ENCODE peak calls at places on chromosome 21, in five cellular contexts. U is mucosa of descending colon, K is fibroblast of mammary gland, C is brain microvascular endothelial cell, T is cardiac muscle cell. Y is an unnamed sample.
A peak's percentile ranks its signal among the peaks of the same experiment; 100 is the strongest.

GRCh38 chr21:33115586-33116541 is 45.9 kb downstream of the OLIG1 start:
- DNase-seq in U (no peak), K (no peak), C (no peak), T (no peak), Y (no peak)

GRCh38 chr21:31780944-31781343 is 49.0 kb upstream of the SCAF4 start:
- DNase-seq in U (no peak), K (no peak), C (no peak), T (no peak), Y (no peak)

GRCh38 chr21:33947451-33948095 is 32.0 kb upstream of the ATP5PO start:
- DNase-seq in U (peak; percentile 67), K (peak; percentile 98), C (peak; percentile 97), T (peak; percentile 96), Y (peak; percentile 76)

GRCh38 chr21:37341254-37341960 is 25.2 kb upstream of the DYRK1A start:
- DNase-seq in U (no peak), K (peak; percentile 18), C (no peak), T (peak; percentile 9), Y (no peak)

GRCh38 chr21:42522771-42523170 is 9.1 kb downstream of the SLC37A1 start:
- DNase-seq in U (no peak), K (no peak), C (no peak), T (no peak), Y (no peak)

GRCh38 chr21:15289896-15290841 is 225.4 kb upstream of the NRIP1 start:
- DNase-seq in U (peak; percentile 87), K (no peak), C (no peak), T (no peak), Y (no peak)

GRCh38 chr21:36534656-36535055 is 54.7 kb upstream of the CLDN14 start:
- DNase-seq in U (no peak), K (no peak), C (no peak), T (no peak), Y (no peak)

GRCh38 chr21:33024278-33025103 is 1.2 kb upstream of the OLIG2 start:
- DNase-seq in U (no peak), K (no peak), C (no peak), T (no peak), Y (no peak)

GRCh38 chr21:35016517-35017188 is 32.4 kb downstream of the RUNX1 start:
- DNase-seq in U (no peak), K (no peak), C (no peak), T (no peak), Y (no peak)

GRCh38 chr21:35239811-35240219 is 190.7 kb upstream of the RUNX1 start:
- DNase-seq in U (no peak), K (peak; percentile 59), C (no peak), T (no peak), Y (no peak)

GRCh38 chr21:32562426-32562825 is 22.9 kb downstream of the TCP10L start:
- DNase-seq in U (no peak), K (peak; percentile 84), C (peak; percentile 56), T (peak; percentile 89), Y (peak; percentile 19)

GRCh38 chr21:39003982-39004775 is 179.1 kb downstream of the PSMG1 start:
- DNase-seq in U (no peak), K (peak; percentile 99), C (peak; percentile 39), T (peak; percentile 67), Y (peak; percentile 56)

GRCh38 chr21:34836103-34836932 is 167.5 kb downstream of the CLIC6 start:
- DNase-seq in U (no peak), K (peak; percentile 100), C (peak; percentile 100), T (peak; percentile 99), Y (peak; percentile 34)

GRCh38 chr21:31616216-31616615 is 43.3 kb upstream of the SOD1 start:
- DNase-seq in U (no peak), K (no peak), C (no peak), T (no peak), Y (no peak)

GRCh38 chr21:15978158-15978805 is 248.5 kb downstream of the USP25 start:
- DNase-seq in U (no peak), K (peak; percentile 42), C (no peak), T (peak; percentile 54), Y (no peak)

GRCh38 chr21:34034369-34035014 is 38.9 kb upstream of the MRPS6 start:
- DNase-seq in U (no peak), K (no peak), C (no peak), T (no peak), Y (no peak)

GRCh38 chr21:33208534-33208933 is 21.2 kb upstream of the IFNAR2 start:
- DNase-seq in U (no peak), K (peak; percentile 11), C (no peak), T (no peak), Y (no peak)

GRCh38 chr21:31624181-31624580 is 35.3 kb upstream of the SOD1 start:
- DNase-seq in U (no peak), K (no peak), C (no peak), T (no peak), Y (no peak)

GRCh38 chr21:37871121-37871862 is 45.0 kb downstream of the KCNJ6 start:
- DNase-seq in U (no peak), K (peak; percentile 86), C (peak; percentile 74), T (peak; percentile 25), Y (no peak)

GRCh38 chr21:15309721-15310120 is 244.9 kb upstream of the NRIP1 start:
- DNase-seq in U (no peak), K (peak; percentile 51), C (no peak), T (peak; percentile 69), Y (no peak)

GRCh38 chr21:36454079-36454478 is 25.8 kb downstream of the CLDN14 start:
- DNase-seq in U (no peak), K (no peak), C (no peak), T (no peak), Y (no peak)

GRCh38 chr21:15722591-15723324 is 7.0 kb upstream of the USP25 start:
- DNase-seq in U (no peak), K (no peak), C (no peak), T (no peak), Y (no peak)

GRCh38 chr21:25733859-25734653 is 648 bp downstream of the ATP5PF start:
- DNase-seq in U (no peak), K (peak; percentile 48), C (peak; percentile 39), T (peak; percentile 27), Y (no peak)

GRCh38 chr21:20424943-20425342 is 573.3 kb upstream of the NCAM2 start:
- DNase-seq in U (no peak), K (no peak), C (no peak), T (no peak), Y (no peak)

GRCh38 chr21:37984416-37984815 is 68.2 kb upstream of the KCNJ6 start:
- DNase-seq in U (no peak), K (no peak), C (no peak), T (no peak), Y (no peak)

GRCh38 chr21:34179204-34179935 is 106.0 kb downstream of the MRPS6 start:
- DNase-seq in U (no peak), K (no peak), C (no peak), T (no peak), Y (no peak)

GRCh38 chr21:38325761-38326420 is 69.1 kb downstream of the KCNJ15 start:
- DNase-seq in U (no peak), K (no peak), C (no peak), T (no peak), Y (no peak)

GRCh38 chr21:35603471-35603870 is 456.9 kb downstream of the SETD4 start:
- DNase-seq in U (no peak), K (no peak), C (no peak), T (no peak), Y (no peak)

GRCh38 chr21:35427320-35428040 is 378.4 kb upstream of the RUNX1 start:
- DNase-seq in U (no peak), K (peak; percentile 14), C (no peak), T (peak; percentile 41), Y (no peak)

GRCh38 chr21:21195417-21195816 is 197.2 kb downstream of the NCAM2 start:
- DNase-seq in U (no peak), K (no peak), C (no peak), T (no peak), Y (no peak)

GRCh38 chr21:43923391-43923790 is 58.4 kb downstream of the AGPAT3 start:
- DNase-seq in U (no peak), K (peak; percentile 43), C (no peak), T (peak; percentile 9), Y (no peak)
- H3K4me3 ChIP-seq in U (no peak overlapping the region), K (no peak overlapping the region), C (no peak overlapping the region), T (no peak overlapping the region), Y (no peak overlapping the region)

GRCh38 chr21:27586986-27587385 is 620.1 kb upstream of the ADAMTS5 start:
- DNase-seq in U (no peak), K (no peak), C (no peak), T (no peak), Y (no peak)

GRCh38 chr21:27586326-27586725 is 619.4 kb upstream of the ADAMTS5 start:
- DNase-seq in U (no peak), K (no peak), C (no peak), T (no peak), Y (no peak)

GRCh38 chr21:27590271-27590670 is 623.4 kb upstream of the ADAMTS5 start:
- DNase-seq in U (no peak), K (peak; percentile 93), C (peak; percentile 93), T (peak; percentile 88), Y (no peak)
- H3K4me3 ChIP-seq in U (no peak overlapping the region), K (no peak overlapping the region), C (no peak overlapping the region), T (no peak overlapping the region), Y (no peak overlapping the region)

GRCh38 chr21:41507521-41508414 is at the start of gene TMPRSS2:
- DNase-seq in U (peak; percentile 93), K (no peak), C (no peak), T (no peak), Y (no peak)

GRCh38 chr21:41509733-41510132 is 1.8 kb upstream of the TMPRSS2 start:
- DNase-seq in U (peak; percentile 55), K (no peak), C (no peak), T (no peak), Y (no peak)

GRCh38 chr21:41506526-41507520 is 1.1 kb downstream of the TMPRSS2 start:
- DNase-seq in U (peak; percentile 69), K (no peak), C (no peak), T (no peak), Y (no peak)

GRCh38 chr21:41509206-41509496 is 1.2 kb upstream of the TMPRSS2 start:
- DNase-seq in U (peak; percentile 39), K (no peak), C (no peak), T (no peak), Y (no peak)

GRCh38 chr21:41508415-41509205 is 652 bp upstream of the TMPRSS2 start:
- DNase-seq in U (peak; percentile 42), K (no peak), C (no peak), T (no peak), Y (no peak)
- H3K4me3 ChIP-seq in U (peak overlapping the region; percentile 61), K (no peak overlapping the region), C (no peak overlapping the region), T (peak overlapping the region; percentile 35), Y (no peak overlapping the region)

GRCh38 chr21:24210130-24210529 is 1397.2 kb downstream of the MRPL39 start:
- DNase-seq in U (no peak), K (no peak), C (no peak), T (no peak), Y (no peak)

GRCh38 chr21:24204641-24205040 is 1402.6 kb downstream of the MRPL39 start:
- DNase-seq in U (no peak), K (no peak), C (no peak), T (no peak), Y (no peak)

GRCh38 chr21:24205317-24205716 is 1402.0 kb downstream of the MRPL39 start:
- DNase-seq in U (no peak), K (no peak), C (no peak), T (no peak), Y (no peak)

GRCh38 chr21:24208562-24209260 is 1398.6 kb downstream of the MRPL39 start:
- DNase-seq in U (no peak), K (no peak), C (no peak), T (no peak), Y (no peak)
- H3K4me3 ChIP-seq in U (no peak overlapping the region), K (no peak overlapping the region), C (no peak overlapping the region), T (no peak overlapping the region), Y (no peak overlapping the region)

GRCh38 chr21:45562965-45563364 is 20.7 kb upstream of the SLC19A1 start:
- DNase-seq in U (no peak), K (no peak), C (no peak), T (no peak), Y (no peak)
- H3K4me3 ChIP-seq in U (no peak overlapping the region), K (no peak overlapping the region), C (no peak overlapping the region), T (no peak overlapping the region), Y (no peak overlapping the region)

Y was measured in thoracic aorta.